ENCODE peak calls at places on chromosomes 11 and 22, in six cellular contexts. V is left lung; G is pancreas; Z is CD4-positive, CD25-positive, alpha-beta regulatory T cell; D is caudate nucleus; N is kidney. Y is an unnamed sample.

GRCh38 chr22:33837806-33838205 is 82.5 kb downstream of the LARGE1 start:
- DNase-seq in V (no peak), G (no peak), Z (no peak), D (no peak), N (no peak), Y (no peak)

GRCh38 chr22:19143967-19144400 is 467 bp downstream of the ESS2 start:
- DNase-seq in V (no peak), G (peak; percentile 9), Z (peak; percentile 39), D (no peak), N (no peak), Y (peak; percentile 37)

GRCh38 chr11:122044086-122044485 is 71.9 kb downstream of the BLID start:
- DNase-seq in V (no peak), G (no peak), Z (no peak), D (no peak), N (no peak), Y (no peak)

GRCh38 chr11:12769834-12770345 is 95.7 kb downstream of the TEAD1 start:
- DNase-seq in V (no peak), G (no peak), Z (no peak), D (no peak), N (no peak), Y (no peak)

GRCh38 chr11:119537641-119538253 is 114.8 kb upstream of the THY1 start:
- DNase-seq in V (no peak), G (no peak), Z (no peak), D (no peak), N (no peak), Y (no peak)

GRCh38 chr11:70688142-70688541 is 289.8 kb downstream of the CTTN start:
- DNase-seq in V (no peak), G (peak; percentile 46), Z (no peak), D (no peak), N (peak; percentile 32), Y (no peak)

GRCh38 chr22:34986461-34986977 is 79.4 kb upstream of the ISX start:
- DNase-seq in V (no peak), G (no peak), Z (no peak), D (no peak), N (no peak), Y (no peak)

GRCh38 chr11:121723261-121723741 is 270.5 kb upstream of the SORL1-AS1 start:
- DNase-seq in V (no peak), G (peak; percentile 11), Z (no peak), D (peak; percentile 61), N (no peak), Y (no peak)

GRCh38 chr11:48098024-48098423 is 117.7 kb downstream of the PTPRJ start:
- DNase-seq in V (no peak), G (no peak), Z (no peak), D (no peak), N (no peak), Y (no peak)

GRCh38 chr22:44025171-44026065 is 1.3 kb downstream of the PARVB start:
- DNase-seq in V (peak; percentile 63), G (no peak), Z (no peak), D (no peak), N (peak; percentile 84), Y (no peak)

GRCh38 chr11:848988-849824 is 6.6 kb downstream of the TSPAN4 start:
- DNase-seq in V (no peak), G (peak; percentile 35), Z (no peak), D (no peak), N (no peak), Y (no peak)

GRCh38 chr22:50620861-50621490 is 7.0 kb downstream of the ARSA start:
- DNase-seq in V (no peak), G (no peak), Z (peak; percentile 87), D (no peak), N (peak; percentile 73), Y (peak; percentile 88)

DNA sequence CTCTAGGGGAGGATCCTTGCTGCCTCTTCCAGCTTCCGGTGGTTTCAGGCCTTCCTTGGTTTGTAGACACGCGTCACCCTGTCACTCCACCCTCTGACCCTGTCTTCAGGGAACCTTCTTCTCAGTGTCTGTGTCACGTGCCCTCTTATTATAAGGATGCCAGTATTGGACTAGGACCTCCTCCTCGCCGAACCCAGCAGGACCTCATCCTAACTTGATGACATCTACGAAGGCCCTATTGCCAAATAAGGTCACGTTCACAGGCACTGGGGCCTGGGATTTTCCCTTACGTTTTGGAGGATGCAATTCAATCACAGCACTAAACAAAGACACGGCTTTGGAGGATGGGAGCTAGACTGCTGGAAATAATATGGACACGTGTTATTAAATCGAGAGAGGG is 408.7 kb downstream of the BRD1 start:
- DNase-seq in V (no peak), G (no peak), Z (no peak), D (no peak), N (no peak), Y (no peak)
- H3K27ac ChIP-seq in V (no peak overlapping the region), G (no peak overlapping the region), Z (no peak overlapping the region), D (no peak overlapping the region), N (no peak overlapping the region), Y (no peak overlapping the region)

GRCh38 chr11:71987521-71987920 is 11.2 kb upstream of the IL18BP start:
- DNase-seq in V (no peak), G (no peak), Z (no peak), D (no peak), N (no peak), Y (no peak)
- H3K27ac ChIP-seq in V (no peak overlapping the region), G (no peak overlapping the region), Z (no peak overlapping the region), D (no peak overlapping the region), N (no peak overlapping the region), Y (no peak overlapping the region)

GRCh38 chr11:124608146-124608545 is 3.1 kb upstream of the PANX3 start:
- DNase-seq in V (no peak), G (no peak), Z (no peak), D (no peak), N (no peak), Y (no peak)
- H3K27ac ChIP-seq in V (no peak overlapping the region), G (no peak overlapping the region), Z (no peak overlapping the region), D (no peak overlapping the region), N (no peak overlapping the region), Y (no peak overlapping the region)

GRCh38 chr11:134995746-134996145 is 583.7 kb upstream of the B3GAT1 start:
- DNase-seq in V (no peak), G (no peak), Z (no peak), D (no peak), N (no peak), Y (no peak)

GRCh38 chr11:135002236-135002635 is 590.2 kb upstream of the B3GAT1 start:
- DNase-seq in V (no peak), G (no peak), Z (no peak), D (no peak), N (no peak), Y (no peak)

GRCh38 chr11:134997652-134998320 is 585.7 kb upstream of the B3GAT1 start:
- DNase-seq in V (no peak), G (no peak), Z (no peak), D (no peak), N (no peak), Y (no peak)

GRCh38 chr11:135001581-135001980 is 589.5 kb upstream of the B3GAT1 start:
- DNase-seq in V (no peak), G (no peak), Z (no peak), D (no peak), N (no peak), Y (no peak)

GRCh38 chr11:134999490-135000066 is 587.5 kb upstream of the B3GAT1 start:
- DNase-seq in V (no peak), G (no peak), Z (no peak), D (no peak), N (no peak), Y (no peak)
- H3K27ac ChIP-seq in V (no peak overlapping the region), G (no peak overlapping the region), Z (no peak overlapping the region), D (no peak overlapping the region), N (no peak overlapping the region), Y (no peak overlapping the region)

DNA sequence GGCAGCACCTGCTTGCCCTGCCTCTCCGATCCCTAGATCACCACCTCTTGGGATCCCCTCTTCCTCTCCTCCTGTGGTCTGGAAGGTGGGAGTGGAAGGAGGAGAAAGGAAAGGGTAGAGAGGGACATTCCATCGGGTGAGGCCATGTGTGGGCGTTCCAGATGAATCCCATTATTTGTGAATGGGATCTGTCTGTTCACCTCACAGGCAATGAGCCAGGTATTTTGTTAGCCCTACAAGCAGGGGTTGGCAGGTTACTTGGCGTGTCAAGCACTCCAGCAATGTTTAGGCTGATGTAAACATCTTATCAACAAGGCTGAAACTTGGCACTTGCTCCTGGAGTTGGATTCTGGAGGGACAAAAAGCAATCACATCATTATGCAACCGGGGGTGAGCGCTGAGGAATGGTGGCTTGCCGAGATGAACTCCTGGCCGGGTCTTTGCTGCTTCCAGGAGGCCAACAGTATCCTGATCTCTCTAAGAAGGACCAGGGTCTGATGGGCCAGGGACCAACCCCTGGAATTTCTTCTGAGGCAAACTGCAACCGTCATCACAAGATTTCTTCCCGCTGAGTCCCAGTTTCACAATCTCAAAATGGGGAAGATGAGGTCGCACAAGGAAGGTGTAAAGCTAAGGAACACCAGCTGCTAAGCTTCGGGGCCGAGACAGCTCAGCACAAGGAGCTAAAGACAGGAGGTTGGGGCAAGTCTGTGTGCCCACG is 7.8 kb downstream of the ADAMTS8 start:
- DNase-seq in V (no peak), G (no peak), Z (no peak), D (no peak), N (no peak), Y (no peak)
- H3K27ac ChIP-seq in V (no peak overlapping the region), G (no peak overlapping the region), Z (no peak overlapping the region), D (no peak overlapping the region), N (no peak overlapping the region), Y (no peak overlapping the region)

DNA sequence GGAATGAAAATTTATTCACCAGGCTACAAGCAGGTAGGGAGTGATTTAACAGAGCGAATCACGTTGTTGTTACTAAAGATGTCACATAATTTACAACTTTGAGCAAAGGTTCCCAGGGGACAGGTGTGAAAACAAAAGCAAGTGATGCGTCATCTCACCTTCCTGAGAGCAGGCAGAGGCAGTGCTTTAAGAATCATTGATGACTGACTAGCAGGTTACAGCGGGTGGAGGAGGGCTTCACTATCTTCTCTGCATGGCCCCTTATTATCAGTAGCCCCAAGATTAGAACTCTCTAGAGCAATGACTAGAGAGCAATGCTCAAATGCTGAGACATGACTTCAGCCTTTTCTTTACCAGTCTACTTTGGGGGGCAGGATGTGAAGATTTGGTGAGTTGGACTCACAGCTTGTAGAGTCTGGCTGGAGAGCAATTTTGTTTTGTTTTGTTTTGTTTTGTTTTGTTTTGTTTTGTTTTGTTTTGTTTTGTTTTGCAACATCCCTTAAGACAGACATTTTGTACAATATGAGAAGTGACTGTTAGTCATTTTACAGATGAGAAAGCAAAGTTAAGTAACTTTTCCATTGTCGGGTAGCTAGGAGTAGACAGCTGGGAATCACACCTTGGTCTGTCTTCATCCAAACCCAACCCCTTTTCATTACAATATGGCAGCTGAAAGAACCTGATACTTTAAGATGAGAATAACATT is 84.8 kb downstream of the SLC1A2 start:
- DNase-seq in V (no peak), G (no peak), Z (no peak), D (no peak), N (no peak), Y (peak; percentile 61)
- H3K27ac ChIP-seq in V (peak overlapping the region; percentile 67), G (no peak overlapping the region), Z (no peak overlapping the region), D (no peak overlapping the region), N (no peak overlapping the region), Y (peak overlapping the region; percentile 2)

DNA sequence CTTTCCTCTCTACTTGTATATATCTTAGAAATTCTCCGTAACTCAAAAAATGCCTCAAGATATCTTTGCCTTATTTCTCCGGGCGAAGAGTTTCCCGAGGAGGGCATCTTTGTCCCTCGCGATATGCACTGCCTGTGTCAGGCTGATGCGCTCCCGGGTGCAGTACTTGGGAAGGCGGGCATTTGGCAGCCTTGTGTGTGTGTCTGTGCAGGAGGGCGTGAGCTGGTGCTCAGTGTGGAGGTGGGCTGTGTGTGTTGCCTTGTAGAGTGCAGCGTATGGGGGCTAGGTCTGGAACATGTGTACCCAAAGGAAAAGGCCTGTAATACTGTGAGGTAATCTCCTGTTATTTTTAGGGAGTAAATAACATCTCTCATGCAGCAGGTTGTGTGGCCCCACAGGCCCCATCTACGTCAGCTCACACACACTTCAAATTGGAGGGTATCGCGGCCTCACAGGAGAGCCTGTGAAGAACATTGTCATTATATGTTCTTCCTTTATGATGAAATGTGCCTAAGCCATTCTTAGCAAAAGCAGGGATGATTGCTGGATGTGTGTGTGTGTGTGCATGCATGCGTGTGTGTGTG is 77.5 kb downstream of the KCNJ1 start:
- DNase-seq in V (no peak), G (no peak), Z (no peak), D (no peak), N (no peak), Y (no peak)
- H3K27ac ChIP-seq in V (no peak overlapping the region), G (no peak overlapping the region), Z (no peak overlapping the region), D (no peak overlapping the region), N (no peak overlapping the region), Y (no peak overlapping the region)

Y was measured in CD8-positive, alpha-beta memory T cell.